ENCODE peak calls at places on chromosomes 13 and 19, in seven cellular contexts. O is astrocyte of the spinal cord; P is astrocyte of the cerebellum; Z is CD8-positive, alpha-beta T cell; K is HCT116; E is heart right ventricle; V is cardiac muscle cell. N is an unnamed sample.

GRCh38 chr13:84400711-84401110 is 518.4 kb upstream of the SLITRK1 start:
- DNase-seq in O (peak; percentile 91), P (peak; percentile 88), Z (no peak), K (no peak), E (no peak), V (no peak), N (no peak)

GRCh38 chr13:29859971-29860370 is 9.6 kb upstream of the UBL3 start:
- DNase-seq in O (peak; percentile 27), P (no peak), Z (no peak), K (no peak), E (no peak), V (no peak), N (no peak)

GRCh38 chr19:3135961-3136683 is at the start of gene GNA15:
- DNase-seq in O (no peak), P (no peak), Z (no peak), K (no peak), E (no peak), V (no peak), N (no peak)

GRCh38 chr13:97435794-97436193 is 1.8 kb downstream of the RAP2A start:
- DNase-seq in O (peak; percentile 23), P (no peak), Z (no peak), K (no peak), E (no peak), V (no peak), N (no peak)

GRCh38 chr13:113650731-113651148 is 7.3 kb downstream of the ATP4B start:
- DNase-seq in O (no peak), P (no peak), Z (no peak), K (no peak), E (no peak), V (no peak), N (no peak)

GRCh38 chr19:29831041-29831548 is 19.3 kb downstream of the CCNE1 start:
- DNase-seq in O (no peak), P (no peak), Z (peak; percentile 54), K (peak; percentile 76), E (no peak), V (no peak), N (no peak)

GRCh38 chr19:7980168-7980567 is 25.3 kb downstream of the ELAVL1 start:
- DNase-seq in O (no peak), P (no peak), Z (no peak), K (no peak), E (no peak), V (no peak), N (no peak)

GRCh38 chr19:40616178-40616577 is 15.0 kb downstream of the LTBP4 start:
- DNase-seq in O (no peak), P (no peak), Z (no peak), K (no peak), E (no peak), V (no peak), N (no peak)

GRCh38 chr19:30406220-30406944 is 34.2 kb downstream of the ZNF536 start:
- DNase-seq in O (no peak), P (no peak), Z (no peak), K (no peak), E (peak; percentile 15), V (peak; percentile 70), N (no peak)

GRCh38 chr13:52665325-52665724 is 12.7 kb downstream of the SUGT1 start:
- DNase-seq in O (peak; percentile 28), P (peak; percentile 5), Z (no peak), K (peak; percentile 16), E (no peak), V (peak; percentile 9), N (no peak)